ENCODE peak calls at places on chromosomes 6 and 20, in five cellular contexts. H is H1, L is ovary, K is Peyer's patch, N is HCT116. R is an unnamed sample.

GRCh38 chr6:40205801-40206200 is 271.5 kb upstream of the MOCS1 start:
- DNase-seq in H (no peak), L (no peak), K (no peak), N (no peak), R (no peak)

GRCh38 chr6:138931660-138932059 is 56.4 kb downstream of the REPS1 start:
- DNase-seq in K (no peak), L (no peak), H (no peak), N (no peak), R (no peak)

GRCh38 chr6:15892369-15892768 is 229.5 kb upstream of the DTNBP1 start:
- DNase-seq in H (no peak), N (no peak), L (no peak), K (no peak), R (no peak)

GRCh38 chr20:18263723-18264122 is 24.6 kb upstream of the ZNF133 start:
- DNase-seq in N (no peak), L (no peak), H (no peak), K (no peak), R (no peak)

GRCh38 chr6:11064836-11065235 is 20.7 kb upstream of the ELOVL2 start:
- DNase-seq in K (no peak), N (no peak), L (no peak), H (no peak), R (no peak)

GRCh38 chr20:46568570-46569129 is 18.2 kb upstream of the OCSTAMP start:
- DNase-seq in N (no peak), L (peak; percentile 94), K (peak; percentile 33), H (no peak), R (no peak)

GRCh38 chr6:15479761-15480160 is 183.1 kb downstream of the DTNBP1 start:
- DNase-seq in L (no peak), H (no peak), K (no peak), N (no peak), R (no peak)

GRCh38 chr6:10478187-10479040 is 42.7 kb upstream of the GCNT2 start:
- DNase-seq in N (peak; percentile 41), L (no peak), K (no peak), H (no peak), R (no peak)

GRCh38 chr6:46134216-46134615 is 4.4 kb downstream of the ENPP4 start:
- DNase-seq in L (no peak), N (no peak), K (no peak), H (no peak), R (no peak)

GRCh38 chr6:101465871-101466270 is 72.4 kb downstream of the GRIK2 start:
- DNase-seq in H (no peak), L (no peak), K (no peak), N (no peak), R (no peak)

GRCh38 chr6:75524322-75524972 is 30.8 kb upstream of the FILIP1 start:
- DNase-seq in H (no peak), L (no peak), N (peak; percentile 10), K (no peak), R (no peak)

GRCh38 chr6:153856929-153857376 is 182.1 kb upstream of the OPRM1 start:
- DNase-seq in K (no peak), H (no peak), L (no peak), N (no peak), R (no peak)

GRCh38 chr6:153858529-153858928 is 180.5 kb upstream of the OPRM1 start:
- DNase-seq in N (no peak), L (no peak), H (no peak), K (no peak), R (no peak)

GRCh38 chr6:153862139-153862538 is 176.9 kb upstream of the OPRM1 start:
- DNase-seq in K (no peak), L (no peak), H (no peak), N (no peak), R (no peak)
- H3K27ac ChIP-seq in K (no peak overlapping the region), L (no peak overlapping the region), H (no peak overlapping the region), N (no peak overlapping the region), R (no peak overlapping the region)

GRCh38 chr6:71886184-71887005 is at the start of gene RIMS1:
- DNase-seq in N (no peak), H (no peak), L (peak; percentile 32), K (no peak), R (no peak)
- TF ChIP-seq CTCF in N (no peak), H (peak; percentile 42), L (no peak), K (no peak), R (no peak)

GRCh38 chr20:40686893-40687292 is 2.1 kb downstream of the MAFB start:
- DNase-seq in N (no peak), L (no peak), K (no peak), H (no peak), R (no peak)

GRCh38 chr20:40687384-40688128 is 1.5 kb downstream of the MAFB start:
- DNase-seq in N (no peak), K (no peak), H (no peak), L (peak; percentile 62), R (no peak)

GRCh38 chr20:40685349-40685748 is 3.7 kb downstream of the MAFB start:
- DNase-seq in K (no peak), H (no peak), L (no peak), N (no peak), R (no peak)

GRCh38 chr20:40688129-40689099 is 622 bp downstream of the MAFB start:
- DNase-seq in N (no peak), L (no peak), H (no peak), K (no peak), R (no peak)

GRCh38 chr20:40686434-40686882 is 2.6 kb downstream of the MAFB start:
- DNase-seq in N (no peak), H (no peak), L (no peak), K (no peak), R (no peak)
- TF ChIP-seq POLR2A in N (no peak), H (no peak), L (no peak), K (no peak), R (no peak)

DNA sequence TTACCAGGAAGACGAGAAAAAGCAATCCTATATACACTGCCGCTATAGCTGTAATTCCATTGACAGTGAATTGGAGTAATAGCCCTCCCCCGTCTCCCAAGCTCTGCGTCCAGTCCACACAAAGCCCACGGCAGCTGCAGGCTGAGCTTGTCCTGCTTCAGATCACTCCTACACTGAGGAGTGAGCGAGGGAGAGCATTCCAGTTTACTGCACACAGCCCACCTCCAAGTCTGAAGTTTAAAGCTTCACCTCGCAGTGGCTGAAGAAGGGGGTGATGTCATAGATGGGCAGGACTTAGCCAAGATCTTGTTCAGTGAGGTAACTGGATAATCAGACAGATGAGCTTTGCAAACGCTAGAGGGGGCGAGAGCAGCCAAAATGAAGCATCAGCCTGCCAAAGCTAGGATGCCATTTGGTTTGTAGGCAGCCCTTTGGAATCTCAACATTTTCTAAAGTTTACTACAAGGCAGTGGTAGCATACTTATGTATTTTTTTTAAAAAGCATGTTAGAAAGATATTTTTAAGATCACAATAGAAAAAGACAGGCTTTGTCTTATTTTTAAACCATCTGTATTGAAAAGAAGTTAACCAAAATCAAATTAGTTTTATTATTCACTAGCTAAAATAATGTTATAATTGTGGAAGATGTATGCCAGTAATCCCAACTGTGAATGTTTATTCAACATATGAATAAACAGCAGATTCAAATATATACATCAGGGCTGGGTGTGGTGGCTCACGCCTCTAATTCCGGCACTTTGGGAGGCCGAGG is at the start of gene FLRT3:
- DNase-seq in L (peak; percentile 82), N (peak; percentile 83), K (no peak), H (peak; percentile 69), R (no peak)
- H3K27ac ChIP-seq in L (peak within 1 kb of the TSS; percentile 33), N (no peak within 1 kb of the TSS), K (peak within 1 kb of the TSS; percentile 81), H (no peak within 1 kb of the TSS), R (peak within 1 kb of the TSS; percentile 79)

DNA sequence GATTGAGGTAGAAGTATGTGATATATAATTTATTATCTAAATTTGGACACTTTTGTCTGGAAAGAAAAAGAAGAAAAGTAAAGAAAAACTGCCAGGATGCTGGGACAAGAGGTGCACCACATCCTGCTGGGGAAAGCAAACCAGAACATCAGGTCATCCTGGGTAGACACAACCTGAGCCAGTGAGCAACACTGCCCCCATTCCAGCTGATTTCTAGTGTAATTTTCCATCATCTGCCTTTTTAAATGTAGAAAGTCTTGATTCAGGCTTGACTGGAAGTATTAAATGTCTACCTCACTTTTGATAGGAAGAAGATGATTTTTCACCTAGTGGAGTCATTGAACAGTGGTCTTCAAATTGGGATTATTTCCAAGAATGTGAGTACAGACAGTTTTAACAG is 1164.5 kb upstream of the CITED2 start:
- DNase-seq in N (no peak), K (no peak), L (no peak), H (no peak), R (no peak)
- TF ChIP-seq CTCF in N (no peak), K (no peak), L (no peak), H (no peak), R (no peak)

DNA sequence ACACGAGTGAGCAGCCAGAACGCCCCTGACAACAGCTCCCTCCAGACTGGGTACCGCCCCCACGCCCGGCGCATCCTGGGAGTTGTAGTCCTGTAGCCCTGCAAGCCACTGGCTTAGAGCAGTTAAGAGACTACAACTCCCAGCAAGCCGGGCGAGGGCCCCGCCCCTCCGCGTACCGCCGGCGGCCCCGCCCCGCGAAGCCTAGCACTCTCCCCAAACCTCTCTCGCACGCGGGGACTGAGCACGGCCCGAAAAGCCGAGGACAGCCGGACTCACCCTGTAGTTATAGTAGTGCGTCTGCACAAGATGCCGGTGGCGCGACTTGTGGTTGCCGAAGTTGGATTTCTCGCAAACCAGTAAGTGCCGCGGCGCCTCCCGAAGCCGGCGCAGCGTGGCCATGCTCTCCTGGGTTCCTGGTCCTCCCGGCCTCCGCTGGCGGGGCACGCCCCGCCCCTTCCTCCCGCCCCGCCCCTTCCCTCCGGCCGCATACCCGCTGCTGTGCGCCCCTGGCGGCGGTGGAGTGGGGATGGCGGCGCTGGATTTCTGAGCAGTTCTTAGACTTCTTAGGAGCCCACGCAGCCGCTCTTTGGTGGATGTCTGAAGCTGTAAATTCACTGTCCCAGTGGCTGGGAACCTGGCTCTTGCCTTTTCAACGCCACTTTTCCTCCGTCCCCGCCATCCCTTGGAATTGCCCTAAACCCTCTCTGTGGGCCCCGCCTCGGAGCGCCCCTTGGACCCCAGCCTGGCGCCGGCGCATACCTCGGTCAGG is at the start of gene RPP40:
- DNase-seq in N (peak; percentile 89), L (peak; percentile 99), H (peak; percentile 90), K (peak; percentile 96), R (peak; percentile 77)
- TF ChIP-seq POLR2A in N (no peak), L (peak; percentile 46), H (no peak), K (no peak), R (no peak)

R was measured in esophagus squamous epithelium.